ENCODE peak calls at places on chromosomes 6 and 20, in nine cellular contexts. M is mammary epithelial cell; E is cardiac muscle cell; L is CD8-positive, alpha-beta memory T cell; S is CD4-positive, alpha-beta memory T cell; T is sigmoid colon; Z is left lung; O is CD8-positive, alpha-beta T cell; C is thoracic aorta. K is an unnamed sample.
A peak's percentile ranks its signal among the peaks of the same experiment; 100 is the strongest.

GRCh38 chr20:13449868-13450441 is 188.8 kb downstream of the TASP1 start:
- DNase-seq in Z (no peak), L (no peak), S (no peak), O (no peak), C (no peak), M (no peak), E (peak; percentile 4), T (no peak), K (no peak)

GRCh38 chr6:79463721-79464120 is 73.5 kb downstream of the LCA5 start:
- DNase-seq in C (no peak), E (no peak), L (no peak), S (no peak), O (no peak), T (no peak), M (peak; percentile 46), Z (no peak), K (peak; percentile 9)

GRCh38 chr20:40970218-40970617 is 58.4 kb upstream of the TOP1 start:
- DNase-seq in S (no peak), O (no peak), E (no peak), T (peak; percentile 54), M (no peak), C (no peak), L (no peak), Z (no peak), K (no peak)

GRCh38 chr20:34579191-34579661 is 20.7 kb downstream of the MAP1LC3A start:
- DNase-seq in L (no peak), Z (no peak), E (peak; percentile 84), C (peak; percentile 21), M (peak; percentile 94), T (no peak), S (no peak), O (no peak), K (no peak)

GRCh38 chr6:20571261-20571660 is 37.0 kb downstream of the CDKAL1 start:
- DNase-seq in M (no peak), O (no peak), C (no peak), T (no peak), Z (no peak), S (no peak), L (no peak), E (no peak), K (no peak)

GRCh38 chr6:105786449-105786848 is 299.7 kb upstream of the PRDM1 start:
- DNase-seq in S (no peak), C (no peak), M (no peak), T (no peak), O (no peak), E (no peak), Z (no peak), L (no peak), K (no peak)

GRCh38 chr20:63457737-63458136 is 14.7 kb downstream of the KCNQ2 start:
- DNase-seq in L (no peak), Z (no peak), O (no peak), M (peak; percentile 75), E (peak; percentile 7), T (no peak), S (no peak), C (no peak), K (no peak)

GRCh38 chr6:125077453-125077852 is 76.1 kb upstream of the TPD52L1 start:
- DNase-seq in M (no peak), O (no peak), Z (no peak), E (peak; percentile 20), T (no peak), L (no peak), C (no peak), S (no peak), K (no peak)

GRCh38 chr20:46764068-46764467 is 54.6 kb downstream of the SLC2A10 start:
- DNase-seq in Z (no peak), C (no peak), L (no peak), O (no peak), E (no peak), M (no peak), S (no peak), T (no peak), K (no peak)

GRCh38 chr6:40276176-40276575 is 311.0 kb downstream of the LRFN2 start:
- DNase-seq in T (no peak), S (no peak), O (no peak), C (no peak), Z (no peak), E (no peak), M (no peak), L (no peak), K (no peak)

GRCh38 chr6:111788779-111789276 is 84.4 kb downstream of the FYN start:
- DNase-seq in M (no peak), L (no peak), E (no peak), O (no peak), S (no peak), C (no peak), Z (no peak), T (no peak), K (no peak)

GRCh38 chr20:56174416-56174815 is 74.1 kb upstream of the MC3R start:
- DNase-seq in E (no peak), C (no peak), L (no peak), O (no peak), S (no peak), M (no peak), Z (no peak), T (no peak), K (no peak)

GRCh38 chr20:56175884-56176283 is 72.6 kb upstream of the MC3R start:
- DNase-seq in L (no peak), T (no peak), E (no peak), C (no peak), O (no peak), Z (no peak), M (no peak), S (no peak), K (no peak)

GRCh38 chr20:56166781-56167465 is 81.6 kb upstream of the MC3R start:
- DNase-seq in L (no peak), E (no peak), S (no peak), O (no peak), C (no peak), T (no peak), M (no peak), Z (no peak), K (no peak)

DNA sequence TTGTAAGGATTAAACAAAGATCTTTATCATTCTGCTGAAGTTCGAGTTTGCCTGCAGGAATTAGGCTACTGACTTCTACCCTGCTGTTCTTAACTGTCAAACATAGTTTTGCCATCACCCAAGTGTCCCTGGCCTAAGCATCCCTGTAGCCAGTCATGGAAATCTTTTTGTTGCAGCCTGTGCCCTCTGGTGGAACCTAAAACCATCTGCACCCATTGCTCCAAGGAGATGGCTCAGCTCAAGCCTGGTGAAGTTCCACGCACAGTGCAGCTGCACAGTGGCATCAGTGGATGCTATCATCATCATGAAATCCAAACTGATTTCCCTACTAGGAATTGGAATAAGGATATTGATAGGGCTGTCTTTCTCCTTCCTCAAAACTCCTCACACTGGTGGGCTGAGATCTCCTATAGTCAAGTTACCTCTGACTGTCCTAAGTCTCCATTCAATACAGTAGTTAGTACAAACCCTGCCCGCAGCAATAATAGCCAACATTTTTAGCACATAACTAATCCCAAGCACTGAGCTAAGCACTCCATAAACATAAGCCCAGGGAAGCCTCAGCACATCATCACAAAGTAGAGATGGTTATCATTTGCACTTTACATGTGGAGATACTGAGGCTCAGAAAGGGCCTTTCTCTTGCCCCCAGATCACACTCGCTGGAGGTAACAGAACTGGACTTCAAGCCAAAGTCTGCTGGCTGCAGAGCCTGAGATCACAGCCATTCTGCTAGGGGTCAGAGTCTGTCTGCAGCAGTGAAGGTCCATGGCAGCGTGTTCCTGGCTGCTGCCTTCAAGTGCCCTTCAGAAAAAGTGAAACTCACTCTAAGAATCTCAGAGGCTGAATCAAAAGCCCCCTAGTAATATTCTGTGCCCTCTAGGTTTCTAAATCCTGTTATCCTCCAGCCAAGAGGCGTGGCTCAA is 77.2 kb upstream of the MC3R start:
- DNase-seq in M (peak; percentile 9), C (no peak), O (no peak), E (no peak), T (no peak), S (no peak), Z (no peak), L (no peak), K (no peak)
- H3K4me1 ChIP-seq in M (no peaks in the 10 kb centered on the region), C (no peaks in the 10 kb centered on the region), O (no peaks in the 10 kb centered on the region), E (no peaks in the 10 kb centered on the region), T (no peaks in the 10 kb centered on the region), S (no peaks in the 10 kb centered on the region), Z (no peaks in the 10 kb centered on the region), L (no peaks in the 10 kb centered on the region), K (no peaks in the 10 kb centered on the region)

GRCh38 chr20:56163806-56164205 is 84.7 kb upstream of the MC3R start:
- DNase-seq in T (no peak), Z (no peak), E (no peak), C (no peak), S (no peak), O (no peak), M (no peak), L (no peak), K (no peak)
- H3K9me3 ChIP-seq in T (no peaks in the 10 kb centered on the region), Z (no peaks in the 10 kb centered on the region), E (no peaks in the 10 kb centered on the region), C (no peaks in the 10 kb centered on the region), S (no peaks in the 10 kb centered on the region), O (no peaks in the 10 kb centered on the region), M (no peaks in the 10 kb centered on the region), L (no peaks in the 10 kb centered on the region), K (peaks cover 6% of the 10 kb centered on the region)

DNA sequence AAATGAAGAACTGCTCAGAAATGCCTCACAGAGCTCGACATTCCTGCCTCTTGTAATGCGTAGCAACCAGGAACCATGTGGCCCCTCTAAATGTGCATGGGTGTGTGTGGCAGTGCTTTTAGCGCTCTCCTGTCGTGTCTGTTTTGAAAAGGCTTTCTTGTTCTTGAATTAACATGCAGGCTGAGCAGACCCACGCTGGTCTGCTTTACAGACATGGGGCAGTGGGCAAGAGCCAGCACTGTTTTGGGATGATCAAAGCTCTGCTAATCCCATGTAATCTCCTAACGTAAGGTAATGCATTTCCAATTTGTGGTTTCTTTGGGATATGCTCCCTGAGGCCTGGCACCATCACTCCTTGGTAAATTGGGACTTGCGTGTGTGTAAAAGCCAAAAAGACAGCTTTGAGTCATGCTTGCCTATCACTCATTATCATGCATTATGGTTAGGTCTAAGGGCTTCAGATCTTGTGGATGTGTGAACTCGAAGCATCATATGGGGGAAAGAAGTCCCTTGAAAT is 11.8 kb downstream of the RIPOR2 start:
- DNase-seq in O (no peak), Z (no peak), E (no peak), M (no peak), C (no peak), L (no peak), S (no peak), T (no peak), K (no peak)
- H3K4me1 ChIP-seq in O (peaks cover 87% of the 10 kb centered on the region), Z (peaks cover 82% of the 10 kb centered on the region), E (peaks cover 24% of the 10 kb centered on the region), M (no peaks in the 10 kb centered on the region), C (no peaks in the 10 kb centered on the region), L (peaks cover 89% of the 10 kb centered on the region), S (peaks cover 97% of the 10 kb centered on the region), T (no peaks in the 10 kb centered on the region), K (peaks cover 8% of the 10 kb centered on the region)

GRCh38 chr6:4822476-4822875 is 46.3 kb downstream of the CDYL start:
- DNase-seq in C (no peak), O (no peak), T (no peak), Z (no peak), E (no peak), M (no peak), L (no peak), S (no peak), K (no peak)

GRCh38 chr6:4829089-4829488 is 52.9 kb downstream of the CDYL start:
- DNase-seq in E (no peak), L (no peak), M (no peak), S (no peak), C (no peak), O (no peak), T (no peak), Z (no peak), K (no peak)

DNA sequence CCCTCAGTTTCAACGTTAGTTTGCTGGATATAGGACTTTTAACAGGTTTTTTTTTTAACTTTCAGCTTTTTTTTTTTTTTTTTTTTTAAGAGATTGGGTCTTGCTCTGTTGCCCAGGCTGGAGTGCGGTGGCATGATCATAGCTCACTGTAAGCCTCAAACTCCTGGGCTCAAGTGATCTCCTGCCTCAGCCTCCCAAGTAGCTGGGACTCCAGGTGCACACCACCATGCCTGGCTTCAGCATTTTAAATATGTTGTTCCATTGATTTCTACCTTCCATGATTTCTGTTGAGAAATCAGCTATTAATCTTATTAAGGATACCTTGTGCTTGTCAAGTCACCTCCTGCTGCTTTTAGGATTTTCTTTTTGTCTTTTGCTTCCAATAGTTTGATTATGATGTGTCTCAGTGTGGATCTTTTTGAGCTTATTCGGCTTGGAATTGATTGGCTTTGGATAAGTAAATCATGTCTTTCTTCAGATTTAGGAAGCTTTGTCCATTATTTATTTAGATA is 52.0 kb downstream of the CDYL start:
- DNase-seq in Z (no peak), M (no peak), L (no peak), E (no peak), O (no peak), C (no peak), T (no peak), S (no peak), K (no peak)
- H3K9me3 ChIP-seq in Z (peaks cover 50% of the 10 kb centered on the region), M (peaks cover 12% of the 10 kb centered on the region), L (peaks cover 25% of the 10 kb centered on the region), E (no peaks in the 10 kb centered on the region), O (peaks cover 16% of the 10 kb centered on the region), C (peaks cover 31% of the 10 kb centered on the region), T (peaks cover 8% of the 10 kb centered on the region), S (peaks cover 3% of the 10 kb centered on the region), K (no peaks in the 10 kb centered on the region)